ENCODE peak calls at places on chromosomes 11 and 22, in six cellular contexts. R is K562, B is A549, V is H1, Z is SK-N-SH, F is GM12878. U is an unnamed sample.

GRCh38 chr11:117409511-117409910 is 81.9 kb downstream of the CEP164 start:
- DNase-seq in R (no peak), F (no peak), Z (no peak), V (no peak), B (no peak), U (no peak)

GRCh38 chr11:97537407-97538150 is 1147.8 kb downstream of the JRKL start:
- DNase-seq in F (no peak), B (no peak), Z (no peak), V (no peak), R (no peak), U (no peak)

GRCh38 chr11:129278586-129279319 is 86.6 kb upstream of the ARHGAP32 start:
- DNase-seq in Z (peak; percentile 77), B (no peak), V (no peak), R (no peak), F (no peak), U (no peak)

GRCh38 chr11:2655834-2656622 is 43.8 kb downstream of the KCNQ1OT1 start:
- DNase-seq in R (peak; percentile 4), B (peak; percentile 10), F (no peak), V (no peak), Z (no peak), U (no peak)

GRCh38 chr22:39935116-39935515 is 25.1 kb upstream of the TMA7B start:
- DNase-seq in V (no peak), Z (no peak), R (no peak), B (no peak), F (no peak), U (no peak)

GRCh38 chr11:93329936-93330445 is 551 bp upstream of the DEUP1 start:
- DNase-seq in F (no peak), B (no peak), Z (peak; percentile 29), R (peak; percentile 16), V (no peak), U (no peak)

GRCh38 chr11:69364901-69365300 is 70.9 kb downstream of the MYEOV start:
- DNase-seq in F (no peak), V (no peak), R (no peak), Z (no peak), B (no peak), U (no peak)

GRCh38 chr22:36510384-36510783 is 3.5 kb upstream of the FOXRED2 start:
- DNase-seq in V (no peak), F (no peak), B (no peak), Z (no peak), R (no peak), U (no peak)

GRCh38 chr22:41816241-41816640 is 15.8 kb downstream of the CCDC134 start:
- DNase-seq in F (no peak), V (no peak), B (no peak), R (no peak), Z (no peak), U (no peak)

GRCh38 chr22:48348855-48349254 is 1478.8 kb downstream of the BRD1 start:
- DNase-seq in R (no peak), F (no peak), B (no peak), Z (no peak), V (no peak), U (no peak)

GRCh38 chr11:126137146-126137545 is 74.3 kb downstream of the RPUSD4 start:
- DNase-seq in Z (no peak), B (no peak), V (no peak), F (no peak), R (no peak), U (no peak)

GRCh38 chr11:75350122-75350742 is 1.2 kb downstream of the ARRB1 start:
- DNase-seq in B (no peak), V (no peak), R (no peak), F (no peak), Z (no peak), U (no peak)

GRCh38 chr11:130585545-130585944 is 137.1 kb downstream of the ADAMTS15 start:
- DNase-seq in F (no peak), V (no peak), B (peak; percentile 58), Z (no peak), R (no peak), U (no peak)

GRCh38 chr22:50192825-50193204 is 7.1 kb downstream of the TRABD start:
- DNase-seq in R (no peak), F (no peak), V (no peak), B (no peak), Z (no peak), U (no peak)

GRCh38 chr22:27125539-27125938 is 468.2 kb downstream of the MIAT start:
- DNase-seq in R (no peak), F (no peak), V (no peak), Z (no peak), B (no peak), U (no peak)

GRCh38 chr11:126512251-126512650 is 156.8 kb downstream of the ST3GAL4 start:
- DNase-seq in Z (no peak), R (no peak), V (no peak), B (no peak), F (no peak), U (no peak)

GRCh38 chr11:6604081-6604626 is 580 bp downstream of the ILK start:
- DNase-seq in V (no peak), B (peak; percentile 37), Z (peak; percentile 73), R (peak; percentile 29), F (no peak), U (peak; percentile 64)

DNA sequence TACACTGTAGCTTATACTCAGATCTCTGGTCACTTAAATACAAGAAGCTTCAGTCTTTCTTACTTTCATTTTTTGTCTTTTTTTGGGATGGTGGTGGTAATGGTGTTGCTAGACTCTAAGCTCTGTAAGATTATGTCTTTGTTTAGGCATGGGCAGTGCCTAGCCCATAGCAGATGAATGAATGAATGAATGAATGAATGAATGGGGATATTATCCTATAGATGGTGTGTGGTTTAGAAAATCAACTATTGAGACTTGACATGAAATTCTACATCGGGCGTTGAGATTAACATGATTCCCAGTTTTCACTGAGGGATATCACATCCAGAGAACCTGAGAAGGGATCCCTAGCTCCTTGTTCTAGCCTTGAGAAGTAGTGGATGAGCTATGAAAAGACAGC is 9.8 kb upstream of the CKAP5 start:
- DNase-seq in Z (no peak), R (no peak), F (no peak), V (no peak), B (no peak), U (no peak)
- TF ChIP-seq RFX5 in Z (no peak), R (no peak), F (no peak), V (no peak), B (no peak), U (no peak)

DNA sequence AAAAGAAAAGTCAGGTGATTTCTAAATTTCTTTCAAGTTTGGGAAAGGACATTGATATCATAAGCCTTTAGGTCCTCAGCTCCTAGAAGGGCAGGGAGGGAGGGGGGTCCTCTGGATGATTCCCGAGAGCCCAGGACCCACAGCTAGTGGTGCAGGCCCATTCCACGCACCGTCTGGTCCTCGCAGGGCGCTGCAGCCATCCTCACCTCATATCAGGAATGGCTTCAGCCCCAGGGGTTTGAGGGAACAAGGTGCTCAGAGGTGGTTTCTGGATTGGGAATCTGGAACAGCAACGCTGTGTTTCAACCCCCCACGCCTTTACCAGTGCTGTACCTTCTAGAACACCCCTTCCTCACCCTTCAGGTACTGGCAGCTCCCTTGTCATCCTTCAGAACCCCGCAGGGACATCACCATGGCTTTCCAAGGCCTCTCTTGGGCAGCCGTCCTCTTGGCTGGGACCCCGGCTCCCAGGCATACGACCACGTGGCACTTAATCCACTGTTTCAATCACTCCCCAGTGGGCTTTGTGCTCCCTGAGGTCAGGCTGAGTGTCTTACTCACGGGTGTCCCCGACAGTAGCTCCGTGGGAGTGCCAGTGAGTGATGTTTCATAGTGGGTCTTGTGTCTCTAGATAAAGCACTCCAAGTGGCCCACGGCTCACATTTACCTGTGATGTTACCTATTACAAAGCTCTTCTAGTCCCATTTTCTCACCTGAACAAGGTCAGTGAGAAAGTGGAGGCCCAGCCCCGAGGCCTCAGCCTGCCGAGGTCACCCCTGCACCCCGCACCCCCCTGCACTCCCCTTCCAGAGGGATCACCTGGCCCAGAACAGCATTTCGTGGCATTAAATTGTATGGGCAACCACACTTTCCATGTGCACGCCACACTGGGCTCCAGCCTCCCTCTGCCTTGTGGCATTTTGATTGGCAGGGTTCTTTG is 93.9 kb downstream of the MORC2 start:
- DNase-seq in Z (peak; percentile 9), V (no peak), B (no peak), R (no peak), F (no peak), U (no peak)
- TF ChIP-seq MAX in Z (no peak), V (no peak), B (no peak), R (no peak), F (no peak), U (no peak)

GRCh38 chr11:47499614-47500013 is 50.7 kb upstream of the RAPSN start:
- DNase-seq in B (no peak), Z (no peak), F (no peak), R (no peak), V (no peak), U (no peak)

GRCh38 chr11:47499160-47499559 is 50.2 kb upstream of the RAPSN start:
- DNase-seq in Z (no peak), V (no peak), R (no peak), F (no peak), B (no peak), U (no peak)

GRCh38 chr11:47500121-47500520 is 51.2 kb upstream of the RAPSN start:
- DNase-seq in V (no peak), Z (no peak), R (no peak), F (no peak), B (no peak), U (no peak)

GRCh38 chr11:47502767-47503166 is 50.2 kb downstream of the CELF1 start:
- DNase-seq in V (no peak), B (no peak), Z (no peak), R (no peak), F (no peak), U (no peak)

DNA sequence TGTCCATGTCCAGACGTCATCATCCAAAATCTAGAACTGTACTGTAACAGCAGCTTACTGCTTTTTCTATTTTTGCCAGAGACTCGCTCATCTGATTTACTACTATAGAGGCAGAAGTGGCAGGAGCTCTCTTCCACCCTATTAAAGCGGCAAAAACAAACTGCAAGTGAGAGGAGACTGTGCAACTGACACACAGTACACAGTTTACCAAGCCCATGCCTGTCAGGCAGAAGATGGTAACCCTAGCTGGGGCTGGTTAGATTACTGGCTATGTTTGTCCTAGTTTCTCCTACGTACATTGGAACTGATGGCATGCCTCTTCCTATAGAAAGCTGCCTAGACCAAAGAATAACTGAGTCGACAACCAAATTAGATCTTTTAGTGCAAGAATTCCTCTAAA is 51.8 kb downstream of the CELF1 start:
- DNase-seq in V (no peak), B (no peak), F (no peak), Z (no peak), R (no peak), U (no peak)
- TF ChIP-seq RFX5 in V (no peak), B (no peak), F (no peak), Z (no peak), R (no peak), U (no peak)

DNA sequence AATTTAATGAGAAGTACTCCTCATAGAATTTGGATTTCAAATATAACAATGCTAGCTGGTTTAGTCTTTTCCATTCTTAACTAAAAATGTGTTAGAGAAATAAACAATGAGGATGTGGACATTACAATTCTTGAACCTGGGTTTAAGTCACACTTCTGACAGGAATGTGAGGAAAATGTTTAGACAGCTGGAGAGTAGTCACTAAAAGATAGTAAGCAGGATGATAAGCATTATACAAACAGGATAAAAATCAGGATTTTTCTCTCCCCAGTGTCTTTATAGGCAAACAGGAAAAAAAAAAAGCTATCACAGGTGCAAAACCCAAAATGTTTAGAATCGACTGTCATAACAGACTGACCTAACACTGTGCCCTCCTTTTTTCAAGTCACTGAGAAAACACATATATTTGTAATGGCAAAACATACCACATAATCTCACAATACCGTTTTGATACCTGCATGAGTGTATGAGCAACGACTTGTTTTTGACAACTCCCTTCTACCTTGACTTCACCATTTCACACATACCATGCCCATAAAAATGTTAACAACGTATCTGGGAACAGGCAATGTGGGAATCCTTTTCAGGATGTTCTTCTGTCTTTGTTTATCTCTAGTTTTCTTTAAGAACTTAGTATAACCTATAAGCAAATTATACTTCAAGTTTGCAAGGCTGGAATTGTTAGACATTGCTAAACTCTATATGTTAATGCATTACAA is 242.0 kb downstream of the SBF2 start:
- DNase-seq in R (no peak), Z (no peak), B (no peak), F (no peak), V (no peak), U (no peak)
- TF ChIP-seq MAX in R (no peak), Z (no peak), B (no peak), F (no peak), V (no peak), U (no peak)

U was measured in HepG2.